ENCODE peak calls at places on chromosomes 11 and 22, in six cellular contexts. One of them, this sample, is unnamed. For H3K4me1 and H3K27me3, the result is how much of the 10 kb centered on the place peaks cover.

GRCh38 chr11:488062-488461 is 19.0 kb downstream of the RNH1 start:
- DNase-seq in GM12878: no peak
- DNase-seq in HepG2: no peak
- DNase-seq in HCT116: no peak
- DNase-seq in K562: no peak
- DNase-seq in H1: no peak
- DNase-seq in this sample: no peak

GRCh38 chr11:94926698-94927237 is 46.6 kb downstream of the CWC15 start:
- DNase-seq in HepG2: no peak
- DNase-seq in HCT116: no peak
- DNase-seq in H1: no peak
- DNase-seq in K562: no peak
- DNase-seq in GM12878: no peak
- DNase-seq in this sample: peak

GRCh38 chr11:94638902-94639373 is 71.8 kb downstream of the PIWIL4 start:
- DNase-seq in GM12878: no peak
- DNase-seq in HCT116: no peak
- DNase-seq in HepG2: no peak
- DNase-seq in H1: peak
- DNase-seq in K562: no peak
- DNase-seq in this sample: no peak

GRCh38 chr11:31655483-31655882 is 145.9 kb downstream of the ELP4 start:
- DNase-seq in H1: no peak
- DNase-seq in GM12878: no peak
- DNase-seq in HepG2: peak
- DNase-seq in HCT116: peak
- DNase-seq in K562: no peak
- DNase-seq in this sample: no peak

GRCh38 chr11:73950869-73951710 is at the start of gene DNAJB13:
- DNase-seq in GM12878: peak
- DNase-seq in HepG2: peak
- DNase-seq in H1: peak
- DNase-seq in HCT116: peak
- DNase-seq in K562: peak
- DNase-seq in this sample: peak

GRCh38 chr11:111734383-111735261 is 31.6 kb downstream of the PPP2R1B start:
- DNase-seq in K562: no peak
- DNase-seq in GM12878: no peak
- DNase-seq in HepG2: no peak
- DNase-seq in H1: no peak
- DNase-seq in HCT116: no peak
- DNase-seq in this sample: no peak

GRCh38 chr11:33899383-33900037 is 7.6 kb upstream of the LMO2 start:
- DNase-seq in H1: no peak
- DNase-seq in K562: peak
- DNase-seq in GM12878: no peak
- DNase-seq in HCT116: peak
- DNase-seq in HepG2: no peak
- DNase-seq in this sample: no peak

GRCh38 chr22:27992294-27993165 is 73.5 kb upstream of the PITPNB start:
- DNase-seq in GM12878: no peak
- DNase-seq in H1: no peak
- DNase-seq in HepG2: no peak
- DNase-seq in K562: no peak
- DNase-seq in HCT116: no peak
- DNase-seq in this sample: no peak

GRCh38 chr22:26139320-26139719 is 29.9 kb upstream of the SEZ6L start:
- DNase-seq in H1: no peak
- DNase-seq in K562: no peak
- DNase-seq in HepG2: no peak
- DNase-seq in GM12878: no peak
- DNase-seq in HCT116: no peak
- DNase-seq in this sample: no peak

GRCh38 chr11:35507688-35508087 is 17.7 kb downstream of the PAMR1 start:
- DNase-seq in GM12878: no peak
- DNase-seq in H1: no peak
- DNase-seq in HepG2: no peak
- DNase-seq in K562: no peak
- DNase-seq in HCT116: no peak
- DNase-seq in this sample: no peak

GRCh38 chr11:6574816-6575715 is 28.4 kb downstream of the RRP8 start:
- DNase-seq in HepG2: no peak
- DNase-seq in HCT116: no peak
- DNase-seq in H1: peak
- DNase-seq in GM12878: no peak
- DNase-seq in K562: no peak
- DNase-seq in this sample: no peak

GRCh38 chr22:20889025-20889704 is 28.0 kb upstream of the CRKL start:
- DNase-seq in HCT116: no peak
- DNase-seq in H1: no peak
- DNase-seq in K562: no peak
- DNase-seq in GM12878: no peak
- DNase-seq in HepG2: no peak
- DNase-seq in this sample: no peak

GRCh38 chr11:100515087-100515486 is 172.0 kb upstream of the ARHGAP42 start:
- DNase-seq in H1: no peak
- DNase-seq in GM12878: no peak
- DNase-seq in K562: no peak
- DNase-seq in HepG2: no peak
- DNase-seq in HCT116: no peak
- DNase-seq in this sample: peak

GRCh38 chr11:27705873-27706820 is 5.9 kb upstream of the BDNF start:
- DNase-seq in HepG2: peak
- DNase-seq in HCT116: no peak
- DNase-seq in K562: peak
- DNase-seq in GM12878: no peak
- DNase-seq in H1: no peak
- DNase-seq in this sample: no peak

GRCh38 chr11:134686418-134686817 is 274.4 kb upstream of the B3GAT1 start:
- DNase-seq in GM12878: no peak
- DNase-seq in K562: no peak
- DNase-seq in H1: no peak
- DNase-seq in HCT116: no peak
- DNase-seq in HepG2: no peak
- DNase-seq in this sample: no peak

GRCh38 chr11:43576834-43577521 is 103.6 kb upstream of the HSD17B12 start:
- DNase-seq in GM12878: no peak
- DNase-seq in HCT116: peak
- DNase-seq in K562: peak
- DNase-seq in HepG2: peak
- DNase-seq in H1: peak
- DNase-seq in this sample: peak

GRCh38 chr11:116984589-116984988 is 113.6 kb downstream of the SIK3 start:
- DNase-seq in HCT116: no peak
- DNase-seq in K562: no peak
- DNase-seq in H1: no peak
- DNase-seq in GM12878: no peak
- DNase-seq in HepG2: no peak
- DNase-seq in this sample: no peak

GRCh38 chr11:288328-289144 is at the start of gene PGGHG:
- DNase-seq in K562: peak
- DNase-seq in HCT116: no peak
- DNase-seq in H1: peak
- DNase-seq in GM12878: no peak
- DNase-seq in HepG2: no peak
- DNase-seq in this sample: no peak

GRCh38 chr11:96014234-96014633 is 90.3 kb upstream of the MTMR2 start:
- DNase-seq in K562: no peak
- DNase-seq in HepG2: peak
- DNase-seq in HCT116: peak
- DNase-seq in H1: no peak
- DNase-seq in GM12878: peak
- DNase-seq in this sample: no peak

DNA sequence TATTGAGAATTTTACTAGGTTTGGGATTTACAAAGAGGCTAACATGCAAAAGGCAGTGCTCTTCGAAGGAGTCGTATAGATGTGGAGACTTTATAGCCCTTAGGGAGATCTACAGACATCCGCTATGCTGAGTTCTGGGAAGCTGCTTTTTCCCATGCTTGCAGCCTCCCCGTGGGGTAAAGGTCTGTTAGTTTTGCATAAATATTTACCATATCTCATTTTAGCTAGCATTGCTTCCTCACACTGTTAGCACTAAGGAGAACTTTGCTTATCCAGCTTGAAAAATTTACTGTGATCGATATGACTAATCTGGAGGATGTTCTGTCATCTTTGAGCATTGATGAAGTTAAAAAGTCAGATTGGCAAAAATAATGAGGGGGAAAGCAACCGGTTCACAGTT is 18.6 kb downstream of the ARHGEF12 start:
- DNase-seq in HCT116: no peak
- DNase-seq in K562: no peak
- DNase-seq in HepG2: peak
- DNase-seq in GM12878: no peak
- DNase-seq in H1: no peak
- DNase-seq in this sample: no peak
- H3K4me1 ChIP-seq in HCT116: under half
- H3K4me1 ChIP-seq in K562: under half
- H3K4me1 ChIP-seq in HepG2: under half
- H3K4me1 ChIP-seq in GM12878: under half
- H3K4me1 ChIP-seq in H1: under half
- H3K4me1 ChIP-seq in this sample: under half

DNA sequence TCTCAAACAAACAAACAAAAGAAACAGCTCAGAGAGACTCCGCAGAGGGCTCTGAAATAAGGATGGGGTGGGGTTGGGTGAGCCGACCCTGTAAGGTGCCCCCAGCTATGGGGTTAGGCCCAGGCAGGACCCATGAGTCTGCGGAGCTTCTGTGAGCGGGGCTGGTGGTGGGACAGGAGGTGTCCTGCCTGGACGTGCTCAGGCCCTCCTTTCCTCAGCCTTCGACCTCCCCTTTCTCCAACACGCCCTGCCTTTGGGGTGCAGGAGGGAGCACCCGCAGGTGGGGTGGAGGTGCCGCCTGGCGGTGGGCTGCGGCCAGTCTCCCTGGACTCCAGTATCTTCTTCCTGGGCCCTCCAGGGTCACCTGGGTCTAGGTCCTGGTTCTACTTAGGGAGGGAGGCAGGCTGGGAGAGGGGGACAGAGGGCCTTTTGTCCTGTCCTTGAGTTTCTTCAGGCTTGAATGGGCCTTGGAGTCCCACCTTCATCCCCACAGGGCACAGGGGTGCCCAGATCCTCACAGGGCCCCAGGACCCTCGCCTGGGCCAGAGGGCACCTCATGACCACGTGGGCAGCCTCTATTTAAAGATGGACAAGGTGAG is 12.3 kb downstream of the PRR33 start:
- DNase-seq in H1: no peak
- DNase-seq in HCT116: no peak
- DNase-seq in GM12878: no peak
- DNase-seq in K562: no peak
- DNase-seq in HepG2: no peak
- DNase-seq in this sample: no peak
- TF ChIP-seq ZNF274 in H1: no peak
- TF ChIP-seq ZNF274 in HCT116: no peak
- TF ChIP-seq ZNF274 in GM12878: no peak
- TF ChIP-seq ZNF274 in K562: no peak
- TF ChIP-seq ZNF274 in HepG2: no peak
- TF ChIP-seq ZNF274 in this sample: no peak

GRCh38 chr22:46145896-46146295 is 4.4 kb upstream of the PPARA start:
- DNase-seq in GM12878: no peak
- DNase-seq in H1: no peak
- DNase-seq in K562: no peak
- DNase-seq in HepG2: no peak
- DNase-seq in HCT116: no peak
- DNase-seq in this sample: no peak

GRCh38 chr22:46147471-46148267 is 2.7 kb upstream of the PPARA start:
- DNase-seq in H1: peak
- DNase-seq in K562: no peak
- DNase-seq in HCT116: no peak
- DNase-seq in GM12878: no peak
- DNase-seq in HepG2: peak
- DNase-seq in this sample: no peak

GRCh38 chr22:46146329-46146728 is 4.0 kb upstream of the PPARA start:
- DNase-seq in HepG2: no peak
- DNase-seq in HCT116: no peak
- DNase-seq in GM12878: no peak
- DNase-seq in H1: no peak
- DNase-seq in K562: no peak
- DNase-seq in this sample: no peak

GRCh38 chr22:46148336-46148735 is 2.0 kb upstream of the PPARA start:
- DNase-seq in H1: no peak
- DNase-seq in HepG2: no peak
- DNase-seq in GM12878: no peak
- DNase-seq in HCT116: no peak
- DNase-seq in K562: no peak
- DNase-seq in this sample: no peak

GRCh38 chr22:46147061-46147460 is 3.3 kb upstream of the PPARA start:
- DNase-seq in GM12878: no peak
- DNase-seq in HCT116: no peak
- DNase-seq in HepG2: no peak
- DNase-seq in K562: no peak
- DNase-seq in H1: peak
- DNase-seq in this sample: no peak
- H3K27me3 ChIP-seq in GM12878: under half
- H3K27me3 ChIP-seq in HCT116: under half
- H3K27me3 ChIP-seq in HepG2: under half
- H3K27me3 ChIP-seq in K562: under half
- H3K27me3 ChIP-seq in H1: under half
- H3K27me3 ChIP-seq in this sample: under half

DNA sequence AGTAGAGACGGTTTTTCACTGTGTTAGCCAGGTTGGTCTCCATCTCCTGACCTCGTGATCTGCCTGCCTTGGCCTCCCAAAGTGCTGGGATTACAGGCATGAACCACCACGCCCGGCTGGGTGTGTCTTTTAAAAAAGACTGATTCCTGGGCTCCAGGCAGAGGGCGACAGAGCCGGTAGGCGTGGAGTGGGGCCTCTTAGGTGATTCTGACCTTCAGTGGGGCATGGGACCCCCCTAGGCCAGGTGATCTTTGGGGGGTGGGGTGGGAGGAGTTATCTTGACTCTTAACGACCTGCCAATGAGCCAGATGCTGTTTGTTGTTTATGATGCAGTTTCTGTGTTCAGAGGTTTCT is 12.9 kb upstream of the SORL1-AS1 start:
- DNase-seq in HCT116: no peak
- DNase-seq in K562: no peak
- DNase-seq in GM12878: no peak
- DNase-seq in H1: no peak
- DNase-seq in HepG2: no peak
- DNase-seq in this sample: no peak
- H3K4me1 ChIP-seq in HCT116: half or more
- H3K4me1 ChIP-seq in K562: under half
- H3K4me1 ChIP-seq in GM12878: half or more
- H3K4me1 ChIP-seq in H1: under half
- H3K4me1 ChIP-seq in HepG2: half or more
- H3K4me1 ChIP-seq in this sample: under half

GRCh38 chr11:106999203-106999602 is 19.1 kb downstream of the GUCY1A2 start:
- DNase-seq in H1: no peak
- DNase-seq in HepG2: no peak
- DNase-seq in K562: no peak
- DNase-seq in GM12878: no peak
- DNase-seq in HCT116: no peak
- DNase-seq in this sample: no peak
- TF ChIP-seq ZNF274 in H1: no peak
- TF ChIP-seq ZNF274 in HepG2: no peak
- TF ChIP-seq ZNF274 in K562: no peak
- TF ChIP-seq ZNF274 in GM12878: no peak
- TF ChIP-seq ZNF274 in HCT116: no peak
- TF ChIP-seq ZNF274 in this sample: no peak

GRCh38 chr11:60040109-60040508 is at the start of gene OOSP2:
- DNase-seq in HCT116: no peak
- DNase-seq in K562: no peak
- DNase-seq in HepG2: no peak
- DNase-seq in H1: no peak
- DNase-seq in GM12878: no peak
- DNase-seq in this sample: no peak
- H3K27me3 ChIP-seq in HCT116: under half
- H3K27me3 ChIP-seq in K562: under half
- H3K27me3 ChIP-seq in HepG2: under half
- H3K27me3 ChIP-seq in H1: under half
- H3K27me3 ChIP-seq in GM12878: under half
- H3K27me3 ChIP-seq in this sample: under half

GRCh38 chr22:22903355-22903777 is 15.8 kb downstream of the IGLL5 start:
- DNase-seq in K562: peak
- DNase-seq in GM12878: no peak
- DNase-seq in H1: no peak
- DNase-seq in HCT116: no peak
- DNase-seq in HepG2: no peak
- DNase-seq in this sample: no peak
- H3K4me1 ChIP-seq in K562: under half
- H3K4me1 ChIP-seq in GM12878: under half
- H3K4me1 ChIP-seq in H1: under half
- H3K4me1 ChIP-seq in HCT116: under half
- H3K4me1 ChIP-seq in HepG2: under half
- H3K4me1 ChIP-seq in this sample: under half